ENCODE peak calls at places on chromosome 5, in four cellular contexts. P, C, F and Y are unnamed samples.
A peak's percentile ranks its signal among the peaks of the same experiment; 100 is the strongest.

GRCh38 chr5:145797336-145797735 is 37.8 kb downstream of the PRELID2 start:
- DNase-seq in P (no peak), C (peak; percentile 60), F (no peak), Y (no peak)

GRCh38 chr5:107542428-107542827 is 128.3 kb downstream of the EFNA5 start:
- DNase-seq in P (peak; percentile 91), C (peak; percentile 98), F (peak; percentile 97), Y (peak; percentile 74)

GRCh38 chr5:1161832-1162229 is 39.6 kb upstream of the SLC6A19 start:
- DNase-seq in P (peak; percentile 96), C (no peak), F (no peak), Y (peak; percentile 50)

GRCh38 chr5:160312960-160313734 is 783 bp upstream of the CCNJL start:
- DNase-seq in P (no peak), C (no peak), F (no peak), Y (no peak)

GRCh38 chr5:131171276-131171815 is 602 bp downstream of the LYRM7 start:
- DNase-seq in P (no peak), C (no peak), F (no peak), Y (no peak)

GRCh38 chr5:23208959-23209431 is 298.4 kb upstream of the PRDM9 start:
- DNase-seq in P (no peak), C (peak; percentile 72), F (peak; percentile 68), Y (peak; percentile 50)

GRCh38 chr5:73454379-73455036 is 5.9 kb upstream of the FOXD1 start:
- DNase-seq in P (no peak), C (peak; percentile 69), F (peak; percentile 83), Y (peak; percentile 65)

GRCh38 chr5:135232958-135233357 is 166.1 kb downstream of the MACROH2A1 start:
- DNase-seq in P (peak; percentile 48), C (no peak), F (no peak), Y (peak; percentile 21)

GRCh38 chr5:4199461-4199860 is 603.8 kb downstream of the IRX1 start:
- DNase-seq in P (no peak), C (no peak), F (no peak), Y (no peak)

GRCh38 chr5:166768536-166768935 is 1522.9 kb upstream of the WWC1 start:
- DNase-seq in P (no peak), C (peak; percentile 59), F (no peak), Y (no peak)

GRCh38 chr5:124581866-124582650 is 164.4 kb downstream of the ZNF608 start:
- DNase-seq in P (no peak), C (no peak), F (no peak), Y (no peak)

GRCh38 chr5:132267931-132268501 is 10.5 kb downstream of the PDLIM4 start:
- DNase-seq in P (peak; percentile 16), C (no peak), F (no peak), Y (no peak)

GRCh38 chr5:142499591-142500384 is 175.0 kb upstream of the SPRY4 start:
- DNase-seq in P (no peak), C (no peak), F (no peak), Y (no peak)

GRCh38 chr5:174725261-174725990 is 1.0 kb downstream of the MSX2 start:
- DNase-seq in P (no peak), C (no peak), F (no peak), Y (no peak)

GRCh38 chr5:33299621-33300208 is 141.1 kb upstream of the TARS1 start:
- DNase-seq in P (no peak), C (peak; percentile 86), F (peak; percentile 47), Y (no peak)

GRCh38 chr5:19322716-19323485 is 665.1 kb downstream of the CDH18 start:
- DNase-seq in P (peak; percentile 72), C (no peak), F (peak; percentile 39), Y (no peak)

GRCh38 chr5:75007537-75007847 is 44.9 kb downstream of the GCNT4 start:
- DNase-seq in P (no peak), C (peak; percentile 45), F (no peak), Y (no peak)

GRCh38 chr5:108579236-108579635 is 168.5 kb upstream of the FER start:
- DNase-seq in P (no peak), C (no peak), F (no peak), Y (no peak)

GRCh38 chr5:122704247-122705036 is 70.4 kb upstream of the SNX2 start:
- DNase-seq in P (no peak), C (peak; percentile 78), F (peak; percentile 55), Y (peak; percentile 19)

GRCh38 chr5:67249590-67249895 is 52.9 kb upstream of the CD180 start:
- DNase-seq in P (no peak), C (no peak), F (no peak), Y (no peak)

GRCh38 chr5:160118349-160119141 is 705 bp downstream of the PWWP2A start:
- DNase-seq in P (peak; percentile 58), C (peak; percentile 13), F (peak; percentile 9), Y (no peak)

GRCh38 chr5:68953151-68953884 is 140.5 kb upstream of the SLC30A5 start:
- DNase-seq in P (no peak), C (no peak), F (no peak), Y (peak; percentile 75)

GRCh38 chr5:32489791-32490581 is 45.4 kb upstream of the ZFR start:
- DNase-seq in P (peak; percentile 71), C (peak; percentile 87), F (peak; percentile 78), Y (peak; percentile 25)

GRCh38 chr5:121053055-121053985 is 589.2 kb downstream of the PRR16 start:
- DNase-seq in P (no peak), C (no peak), F (no peak), Y (peak; percentile 70)

GRCh38 chr5:111072949-111073682 is 1.6 kb downstream of the TSLP start:
- DNase-seq in P (peak; percentile 66), C (no peak), F (no peak), Y (no peak)

GRCh38 chr5:2320611-2321010 is 430.9 kb downstream of the IRX2 start:
- DNase-seq in P (no peak), C (no peak), F (no peak), Y (no peak)

GRCh38 chr5:147081256-147081872 is 153.5 kb upstream of the STK32A start:
- DNase-seq in P (no peak), C (no peak), F (no peak), Y (no peak)

GRCh38 chr5:134603059-134603458 is 29.6 kb downstream of the SAR1B start:
- DNase-seq in P (no peak), C (peak; percentile 41), F (no peak), Y (no peak)

GRCh38 chr5:38011641-38012188 is 171.9 kb upstream of the GDNF start:
- DNase-seq in P (no peak), C (no peak), F (no peak), Y (no peak)

GRCh38 chr5:73691301-73691700 is 65.3 kb downstream of the ARHGEF28 start:
- DNase-seq in P (no peak), C (no peak), F (no peak), Y (no peak)

GRCh38 chr5:41004931-41005330 is 66.2 kb downstream of the MROH2B start:
- DNase-seq in P (no peak), C (no peak), F (no peak), Y (no peak)

GRCh38 chr5:8686707-8687106 is 817.8 kb downstream of the MTRR start:
- DNase-seq in P (no peak), C (peak; percentile 70), F (no peak), Y (no peak)

GRCh38 chr5:15320896-15321295 is 179.1 kb upstream of the FBXL7 start:
- DNase-seq in P (no peak), C (no peak), F (no peak), Y (no peak)

GRCh38 chr5:141149812-141150211 is at the start of gene PCDHB6:
- DNase-seq in P (no peak), C (peak; percentile 6), F (peak; percentile 56), Y (no peak)

GRCh38 chr5:124841829-124842712 is 95.6 kb upstream of the ZNF608 start:
- DNase-seq in P (no peak), C (peak; percentile 22), F (no peak), Y (peak; percentile 52)

GRCh38 chr5:1468247-1468612 is 23.0 kb upstream of the SLC6A3 start:
- DNase-seq in P (no peak), C (peak; percentile 37), F (no peak), Y (no peak)

GRCh38 chr5:170311856-170312405 is 14.4 kb upstream of the LCP2 start:
- DNase-seq in P (no peak), C (no peak), F (no peak), Y (no peak)

DNA sequence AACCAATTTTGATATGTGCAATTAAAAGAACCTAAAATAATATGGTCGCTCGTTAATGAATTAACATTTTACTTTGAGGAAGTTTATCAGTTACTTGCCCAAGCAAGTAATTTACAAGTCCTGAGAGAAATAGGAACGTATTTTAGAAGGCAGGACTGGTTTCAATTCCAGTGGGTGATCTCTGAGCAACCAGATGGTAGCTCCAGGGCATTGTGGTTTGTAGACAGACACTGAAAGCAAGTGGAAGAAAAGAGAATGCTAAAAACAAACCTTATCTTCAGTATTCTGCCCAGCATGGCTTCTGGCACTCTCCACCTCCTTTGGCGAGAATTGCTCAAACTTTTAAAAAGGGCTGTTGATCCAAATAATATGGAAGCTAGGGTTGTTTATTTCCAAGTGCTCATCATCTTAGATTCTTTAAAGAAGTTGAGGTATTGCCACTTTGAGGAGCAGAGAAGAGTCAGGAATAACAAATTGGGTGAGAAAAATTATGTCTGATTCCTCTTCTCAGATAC is 31.8 kb upstream of the ERAP2 start:
- DNase-seq in P (no peak), C (no peak), F (no peak), Y (no peak)
- H3K4me3 ChIP-seq in P (no peak overlapping the region), C (no peak overlapping the region), F (no peak overlapping the region), Y (no peak overlapping the region)

DNA sequence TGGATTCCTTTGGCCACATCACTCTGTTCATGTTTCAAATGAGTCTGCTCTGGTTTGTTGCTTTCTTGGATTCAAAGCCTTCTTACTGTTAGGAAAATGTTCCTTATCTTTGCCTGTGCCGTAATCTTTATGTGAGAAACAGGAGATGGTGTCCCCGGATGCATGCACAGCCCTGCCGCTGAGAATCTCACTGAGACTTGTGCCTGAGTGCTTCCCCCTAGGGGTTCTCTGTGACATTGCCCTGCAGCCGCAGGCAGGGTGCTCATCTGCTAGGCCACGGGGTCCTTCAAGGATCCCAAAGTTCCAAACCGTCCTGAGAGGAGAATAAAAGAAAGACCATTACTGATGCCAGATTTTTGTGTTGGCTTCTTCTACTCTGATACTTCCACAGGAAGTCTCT is 81.4 kb upstream of the ANKRD55 start:
- DNase-seq in P (no peak), C (peak; percentile 57), F (peak; percentile 40), Y (no peak)
- TF ChIP-seq CTCF in P (no peak), C (peak; percentile 75), F (peak; percentile 56), Y (no peak)

GRCh38 chr5:6845856-6846255 is 132.6 kb downstream of the TENT4A start:
- DNase-seq in P (no peak), C (no peak), F (no peak), Y (no peak)
- H3K4me3 ChIP-seq in P (no peak overlapping the region), C (no peak overlapping the region), F (no peak overlapping the region), Y (no peak overlapping the region)

GRCh38 chr5:149406203-149406978 is 27.3 kb upstream of the IL17B start:
- DNase-seq in P (peak; percentile 54), C (peak; percentile 92), F (no peak), Y (no peak)
- TF ChIP-seq CTCF in P (no peak), C (peak; percentile 17), F (no peak), Y (no peak)

GRCh38 chr5:77337716-77338115 is 127.2 kb downstream of the PDE8B start:
- DNase-seq in P (no peak), C (no peak), F (no peak), Y (no peak)
- H3K4me3 ChIP-seq in P (no peak overlapping the region), C (no peak overlapping the region), F (no peak overlapping the region), Y (no peak overlapping the region)